ENCODE peak calls at places on chromosomes 12 and 14, in five cellular contexts. H is transverse colon, P is tibial artery, I is hepatocyte, E is psoas muscle. L is an unnamed sample.

GRCh38 chr12:95004610-95005009 is 1.1 kb upstream of the NDUFA12 start:
- DNase-seq in H (no peak), P (no peak), I (no peak), E (no peak), L (no peak)

GRCh38 chr14:90781344-90781761 is 34.9 kb downstream of the TTC7B start:
- DNase-seq in H (no peak), P (no peak), I (no peak), E (no peak), L (no peak)

GRCh38 chr14:72513994-72514659 is 379.8 kb downstream of the DPF3 start:
- DNase-seq in H (no peak), P (no peak), I (peak; percentile 57), E (no peak), L (no peak)

GRCh38 chr14:56587701-56588100 is 8.1 kb downstream of the TMEM260 start:
- DNase-seq in H (no peak), P (no peak), I (no peak), E (no peak), L (no peak)

GRCh38 chr14:56390859-56391258 is 188.7 kb upstream of the TMEM260 start:
- DNase-seq in H (no peak), P (no peak), I (no peak), E (no peak), L (no peak)

GRCh38 chr12:124684496-124684895 is 117.1 kb upstream of the NCOR2 start:
- DNase-seq in H (no peak), P (peak; percentile 56), I (no peak), E (no peak), L (no peak)

GRCh38 chr14:31336646-31337045 is 83.7 kb downstream of the HEATR5A start:
- DNase-seq in H (no peak), P (no peak), I (no peak), E (no peak), L (no peak)

GRCh38 chr12:124804011-124804621 is 59.5 kb downstream of the SCARB1 start:
- DNase-seq in H (no peak), P (no peak), I (peak; percentile 44), E (peak; percentile 47), L (no peak)

GRCh38 chr14:105499256-105500035 is 8.4 kb downstream of the TEDC1 start:
- DNase-seq in H (no peak), P (no peak), I (no peak), E (no peak), L (no peak)

GRCh38 chr12:57765698-57766463 is 997 bp downstream of the CYP27B1 start:
- DNase-seq in H (no peak), P (no peak), I (no peak), E (no peak), L (no peak)

GRCh38 chr12:2733493-2734252 is 61.1 kb upstream of the FKBP4 start:
- DNase-seq in H (no peak), P (no peak), I (no peak), E (no peak), L (no peak)

GRCh38 chr14:92425101-92425500 is 88.5 kb upstream of the RIN3 start:
- DNase-seq in H (no peak), P (no peak), I (no peak), E (no peak), L (no peak)

GRCh38 chr14:79419571-79420327 is 791.6 kb downstream of the DIO2 start:
- DNase-seq in H (no peak), P (no peak), I (peak; percentile 19), E (no peak), L (no peak)

GRCh38 chr12:84397846-84398245 is 514.8 kb downstream of the SLC6A15 start:
- DNase-seq in H (no peak), P (no peak), I (no peak), E (no peak), L (no peak)

GRCh38 chr12:32877670-32878459 is 18.7 kb downstream of the PKP2 start:
- DNase-seq in H (no peak), P (peak; percentile 54), I (no peak), E (peak; percentile 34), L (no peak)
- TF ChIP-seq CTCF in H (no peak), P (no peak), I (no peak), E (no peak), L (no peak)

DNA sequence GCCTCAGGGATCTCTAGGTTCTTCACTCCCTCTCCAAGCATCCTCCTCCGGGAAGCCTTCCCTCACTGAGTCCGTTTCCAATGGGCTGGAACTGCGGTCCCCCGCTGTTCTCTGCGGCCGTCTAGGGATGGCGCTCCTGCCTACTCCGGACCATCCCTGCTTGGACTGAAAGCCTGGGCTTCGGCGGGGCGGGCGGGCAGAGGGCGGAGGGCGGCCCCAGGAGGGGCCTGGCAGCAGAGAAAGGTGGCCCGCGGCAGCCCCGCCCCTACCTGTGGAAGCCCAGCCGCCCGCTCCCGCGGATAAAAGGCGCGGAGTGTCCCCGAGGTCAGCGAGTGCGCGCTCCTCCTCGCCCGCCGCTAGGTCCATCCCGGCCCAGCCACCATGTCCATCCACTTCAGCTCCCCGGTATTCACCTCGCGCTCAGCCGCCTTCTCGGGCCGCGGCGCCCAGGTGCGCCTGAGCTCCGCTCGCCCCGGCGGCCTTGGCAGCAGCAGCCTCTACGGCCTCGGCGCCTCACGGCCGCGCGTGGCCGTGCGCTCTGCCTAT is at the start of gene KRT7:
- DNase-seq in H (no peak), P (no peak), I (peak; percentile 47), E (no peak), L (no peak)
- H3K27ac ChIP-seq in H (no peak within 1 kb of the TSS), P (no peak within 1 kb of the TSS), I (no peak within 1 kb of the TSS), E (no peak within 1 kb of the TSS), L (peak within 1 kb of the TSS; percentile 19)

GRCh38 chr14:89600029-89600428 is 183.0 kb upstream of the FOXN3 start:
- DNase-seq in H (no peak), P (no peak), I (no peak), E (no peak), L (no peak)
- H3K9me3 ChIP-seq in H (peaks cover 28% of the 10 kb centered on the region), P (peaks cover 5% of the 10 kb centered on the region), I (peaks cover 34% of the 10 kb centered on the region), E (peaks cover 27% of the 10 kb centered on the region), L (peaks cover 18% of the 10 kb centered on the region)

DNA sequence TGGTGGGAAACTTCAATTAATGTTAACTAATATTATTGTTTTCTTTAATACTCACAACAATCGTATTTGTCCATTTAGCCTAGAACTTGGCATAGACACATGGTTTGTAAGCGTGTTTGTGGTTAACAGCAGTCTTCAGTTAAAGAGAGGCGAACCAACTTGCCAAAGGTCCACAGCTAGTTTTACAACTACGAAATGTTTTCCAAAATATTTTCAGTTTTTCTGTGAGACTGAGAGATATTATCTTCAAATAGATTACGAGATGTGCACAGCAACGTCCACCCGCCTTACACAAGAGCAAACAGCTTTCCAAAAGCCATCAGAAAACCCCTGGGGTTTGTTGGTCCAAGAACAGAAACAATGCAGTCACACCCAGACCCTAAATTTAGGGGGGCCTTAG is 58.6 kb upstream of the RASSF3 start:
- DNase-seq in H (no peak), P (no peak), I (no peak), E (no peak), L (no peak)
- TF ChIP-seq CTCF in H (no peak), P (no peak), I (no peak), E (no peak), L (no peak)